ENCODE peak calls at places on chromosomes 12 and 14, in five cellular contexts. T is psoas muscle, M is GM23248, K is OCI-LY7, Q is A549. P is an unnamed sample. For H3K4me1, the result is how much of the 10 kb centered on the place peaks cover.

GRCh38 chr12:101697197-101697929 is at the start of gene CHPT1:
- DNase-seq in T (peak), M (peak), K (peak), Q (peak), P (peak)

GRCh38 chr14:69573205-69573840 is 1.3 kb downstream of the CCDC177 start:
- DNase-seq in T (peak), M (peak), K (no peak), Q (peak), P (no peak)

GRCh38 chr12:49415426-49416040 is 48.3 kb downstream of the SPATS2 start:
- DNase-seq in T (no peak), M (no peak), K (no peak), Q (no peak), P (no peak)

GRCh38 chr14:33564774-33565630 is 385.9 kb downstream of the EGLN3 start:
- DNase-seq in T (no peak), M (peak), K (no peak), Q (no peak), P (no peak)

GRCh38 chr12:120540445-120540844 is 6.3 kb downstream of the RNF10 start:
- DNase-seq in T (no peak), M (peak), K (no peak), Q (no peak), P (no peak)

GRCh38 chr14:99789581-99789980 is 3.6 kb upstream of the EML1 start:
- DNase-seq in T (no peak), M (no peak), K (no peak), Q (no peak), P (no peak)

GRCh38 chr14:52071675-52072074 is 2.8 kb upstream of the NID2 start:
- DNase-seq in T (no peak), M (peak), K (no peak), Q (no peak), P (no peak)

GRCh38 chr14:21440857-21441256 is 15.1 kb downstream of the CHD8 start:
- DNase-seq in T (no peak), M (no peak), K (no peak), Q (no peak), P (no peak)

GRCh38 chr14:94888108-94888507 is 118.2 kb upstream of the GSC start:
- DNase-seq in T (no peak), M (no peak), K (no peak), Q (no peak), P (peak)

GRCh38 chr12:104411826-104412626 is 44.7 kb upstream of the CHST11 start:
- DNase-seq in T (no peak), M (peak), K (no peak), Q (no peak), P (no peak)

GRCh38 chr14:55265197-55265596 is 6.0 kb upstream of the FBXO34 start:
- DNase-seq in T (no peak), M (no peak), K (peak), Q (peak), P (no peak)

GRCh38 chr12:116928504-116928903 is 17.8 kb downstream of the FBXW8 start:
- DNase-seq in T (no peak), M (no peak), K (no peak), Q (no peak), P (no peak)

GRCh38 chr12:122088181-122088810 is 9.7 kb downstream of the MLXIP start:
- DNase-seq in T (no peak), M (no peak), K (no peak), Q (no peak), P (no peak)

GRCh38 chr14:39454906-39455539 is 22.8 kb upstream of the FBXO33 start:
- DNase-seq in T (no peak), M (no peak), K (no peak), Q (no peak), P (no peak)

GRCh38 chr14:76647699-76648298 is 113.5 kb upstream of the VASH1 start:
- DNase-seq in T (no peak), M (peak), K (peak), Q (peak), P (peak)

GRCh38 chr14:104957146-104958113 is 20.7 kb downstream of the AHNAK2 start:
- DNase-seq in T (no peak), M (no peak), K (no peak), Q (no peak), P (no peak)

GRCh38 chr14:50225974-50226297 is 5.4 kb downstream of the SOS2 start:
- DNase-seq in T (no peak), M (no peak), K (no peak), Q (no peak), P (peak)

GRCh38 chr14:61761557-61761956 is 663 bp upstream of the SNAPC1 start:
- DNase-seq in T (no peak), M (no peak), K (no peak), Q (no peak), P (no peak)

GRCh38 chr12:67391034-67391433 is 121.9 kb downstream of the CAND1 start:
- DNase-seq in T (no peak), M (no peak), K (no peak), Q (no peak), P (no peak)

GRCh38 chr12:56220611-56221232 is 1.0 kb downstream of the RNF41 start:
- DNase-seq in T (no peak), M (peak), K (peak), Q (no peak), P (no peak)

GRCh38 chr12:76029982-76030377 is 1.6 kb downstream of the PHLDA1 start:
- DNase-seq in T (peak), M (peak), K (no peak), Q (peak), P (no peak)

GRCh38 chr12:97308576-97309198 is 153.9 kb upstream of the RMST start:
- DNase-seq in T (no peak), M (peak), K (peak), Q (peak), P (peak)

GRCh38 chr14:103867523-103867953 is 20.2 kb upstream of the PPP1R13B start:
- DNase-seq in T (no peak), M (no peak), K (no peak), Q (no peak), P (no peak)

GRCh38 chr14:50335389-50335788 is 23.3 kb downstream of the DMAC2L start:
- DNase-seq in T (peak), M (peak), K (no peak), Q (peak), P (no peak)

GRCh38 chr12:24256636-24257150 is 307.2 kb upstream of the SOX5 start:
- DNase-seq in T (no peak), M (no peak), K (no peak), Q (no peak), P (no peak)

GRCh38 chr14:69964841-69965240 is 85.6 kb downstream of the SMOC1 start:
- DNase-seq in T (no peak), M (no peak), K (no peak), Q (no peak), P (no peak)

GRCh38 chr12:632102-632696 is 31.0 kb downstream of the NINJ2 start:
- DNase-seq in T (peak), M (peak), K (no peak), Q (peak), P (no peak)

GRCh38 chr12:29561736-29562135 is 64.2 kb upstream of the OVCH1 start:
- DNase-seq in T (no peak), M (no peak), K (no peak), Q (no peak), P (peak)

GRCh38 chr14:23045419-23046357 is 3.7 kb downstream of the PSMB11 start:
- DNase-seq in T (no peak), M (no peak), K (no peak), Q (no peak), P (no peak)

GRCh38 chr12:131267576-131267975 is 313.9 kb downstream of the ADGRD1 start:
- DNase-seq in T (no peak), M (no peak), K (no peak), Q (no peak), P (no peak)

GRCh38 chr12:109678732-109679131 is 34.9 kb upstream of the FAM222A start:
- DNase-seq in T (no peak), M (no peak), K (no peak), Q (no peak), P (peak)

GRCh38 chr12:286531-287300 is 24.1 kb upstream of the SLC6A13 start:
- DNase-seq in T (no peak), M (no peak), K (no peak), Q (no peak), P (no peak)

DNA sequence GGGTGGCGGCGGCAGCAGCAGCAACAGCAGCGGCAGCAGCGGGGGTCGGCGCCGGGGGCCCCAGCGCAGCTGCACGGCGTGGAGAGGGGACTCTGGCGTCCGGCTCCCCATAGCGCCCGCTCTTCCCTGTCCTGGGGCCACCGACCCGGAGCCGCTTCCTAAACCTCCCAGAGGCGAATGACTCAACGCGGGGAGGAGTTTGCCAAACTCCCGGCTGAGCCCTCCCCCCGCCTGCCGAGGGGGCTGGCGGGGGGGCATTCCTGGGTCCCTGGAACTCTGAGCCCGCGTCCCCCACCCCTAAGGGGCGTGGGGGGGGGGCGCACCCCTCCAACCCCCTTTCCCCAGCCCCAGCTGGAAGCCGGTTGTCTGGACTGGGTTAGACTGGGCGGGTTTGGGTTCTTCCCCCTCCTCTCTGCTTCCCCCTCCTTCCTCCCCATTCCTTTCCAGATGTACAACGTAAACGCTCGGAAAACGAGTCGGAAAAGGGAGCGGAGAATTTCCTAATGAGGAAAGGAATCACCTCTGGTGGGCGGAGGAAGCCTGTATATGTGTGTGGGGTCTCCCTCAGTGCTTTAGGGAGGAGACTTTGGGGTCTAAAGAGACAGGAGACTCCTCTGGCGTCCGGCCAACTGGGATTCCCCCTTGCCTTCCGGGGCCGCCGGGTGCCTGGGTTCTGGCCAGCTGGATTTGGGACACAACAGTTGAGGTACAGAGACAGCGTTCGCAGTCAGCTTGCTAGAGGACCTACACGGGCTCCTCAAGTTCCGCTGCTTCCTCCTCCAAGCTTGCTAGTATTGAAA is at the start of gene ITGA5:
- DNase-seq in T (peak), M (peak), K (no peak), Q (peak), P (no peak)
- H3K27ac ChIP-seq in T (peak), M (peak), K (no peak), Q (peak), P (no peak)

DNA sequence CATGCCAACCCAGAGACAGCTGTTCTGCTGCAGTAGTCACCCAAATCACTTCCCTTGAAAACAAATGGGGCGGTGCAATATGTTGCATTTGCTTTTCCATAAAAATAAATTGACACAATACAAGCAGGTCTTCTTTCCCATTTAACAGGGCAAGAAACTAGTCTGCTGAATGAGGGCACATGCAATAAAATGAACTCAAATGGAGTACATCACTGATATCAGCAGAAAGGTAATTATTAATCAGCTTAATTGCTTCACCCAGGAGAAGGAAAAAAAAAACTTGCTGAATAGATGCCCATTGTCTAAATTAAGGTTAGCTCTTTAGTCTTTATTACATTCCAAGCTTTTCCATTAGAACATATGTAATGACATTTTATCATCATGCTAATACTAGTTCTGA is 175.2 kb upstream of the GZMB start:
- DNase-seq in T (no peak), M (no peak), K (no peak), Q (no peak), P (peak)
- H3K4me1 ChIP-seq in T (under half), M (under half), K (under half), Q (under half), P (under half)

DNA sequence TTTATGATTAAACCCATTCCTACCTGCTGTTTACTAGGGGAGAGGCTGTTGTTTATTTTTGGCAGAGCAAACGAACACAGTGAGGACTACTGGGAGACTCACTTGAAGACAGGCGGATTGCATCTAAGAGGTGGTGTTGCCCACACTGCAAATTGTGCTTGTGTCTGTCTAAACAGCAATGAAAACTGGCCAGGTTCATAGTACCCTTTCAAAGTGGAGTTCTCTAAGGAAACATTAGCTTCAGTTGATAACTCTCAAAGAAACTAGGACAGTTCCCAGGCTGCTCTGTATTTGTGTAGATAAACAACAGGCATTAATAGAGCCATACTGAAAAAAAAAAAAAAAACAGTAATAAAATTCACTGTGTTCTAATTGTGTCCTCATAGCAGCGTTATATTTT is 466.0 kb upstream of the RGS6 start:
- DNase-seq in T (no peak), M (no peak), K (no peak), Q (no peak), P (no peak)
- H3K4me3 ChIP-seq in T (no peak), M (no peak), K (no peak), Q (no peak), P (no peak)

GRCh38 chr12:12913626-12914388 is 22.4 kb downstream of the GPRC5A start:
- DNase-seq in T (no peak), M (no peak), K (no peak), Q (peak), P (no peak)

GRCh38 chr12:12918781-12919180 is 27.4 kb downstream of the GPRC5A start:
- DNase-seq in T (no peak), M (no peak), K (no peak), Q (peak), P (peak)

GRCh38 chr12:12916135-12916956 is 25.0 kb downstream of the GPRC5A start:
- DNase-seq in T (peak), M (peak), K (peak), Q (peak), P (peak)

GRCh38 chr12:12919666-12920435 is 28.5 kb downstream of the GPRC5A start:
- DNase-seq in T (no peak), M (no peak), K (no peak), Q (peak), P (no peak)

DNA sequence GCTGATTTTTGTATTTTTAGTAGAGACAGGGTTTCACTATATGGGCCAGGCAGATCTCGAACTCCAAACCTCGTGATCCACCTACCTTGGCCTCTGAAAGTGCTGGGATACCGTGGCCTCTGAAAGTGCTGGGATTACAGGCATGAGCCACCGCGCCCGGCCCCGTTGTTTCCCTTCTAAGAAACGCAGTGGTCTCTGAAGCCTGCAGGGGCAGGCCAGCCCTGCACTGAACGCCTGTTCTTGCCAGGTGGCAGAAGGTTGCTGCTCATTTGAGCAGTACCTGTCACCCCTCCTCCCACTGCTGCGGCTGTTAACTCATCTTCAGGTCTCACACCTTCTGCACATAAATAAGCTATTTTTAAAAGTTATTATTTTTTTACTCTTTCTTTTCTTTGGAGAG is 24.3 kb downstream of the GPRC5A start:
- DNase-seq in T (no peak), M (no peak), K (no peak), Q (peak), P (no peak)
- H3K27ac ChIP-seq in T (no peak), M (no peak), K (no peak), Q (peak), P (no peak)

DNA sequence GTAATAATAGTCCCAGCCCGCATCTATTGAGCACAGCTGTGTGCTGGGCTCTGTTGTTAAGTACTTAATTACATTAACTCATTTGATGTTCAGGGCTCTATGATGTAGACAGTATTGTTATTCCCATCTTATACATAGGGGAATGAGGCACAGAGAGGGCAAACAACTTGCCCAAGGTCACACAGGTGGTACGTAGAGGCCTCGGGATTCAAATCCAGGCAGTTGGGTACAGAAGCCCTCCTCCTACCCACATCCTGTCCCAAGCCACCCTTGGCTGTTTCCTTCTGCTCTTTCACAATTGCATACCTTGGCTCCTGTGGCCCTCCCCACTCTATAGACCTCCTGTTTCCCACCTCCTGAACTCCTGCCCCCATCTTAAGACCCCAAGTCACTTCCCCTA is 10.0 kb upstream of the GPR68 start:
- DNase-seq in T (no peak), M (no peak), K (peak), Q (no peak), P (no peak)
- H3K4me1 ChIP-seq in T (under half), M (under half), K (half or more), Q (under half), P (under half)

DNA sequence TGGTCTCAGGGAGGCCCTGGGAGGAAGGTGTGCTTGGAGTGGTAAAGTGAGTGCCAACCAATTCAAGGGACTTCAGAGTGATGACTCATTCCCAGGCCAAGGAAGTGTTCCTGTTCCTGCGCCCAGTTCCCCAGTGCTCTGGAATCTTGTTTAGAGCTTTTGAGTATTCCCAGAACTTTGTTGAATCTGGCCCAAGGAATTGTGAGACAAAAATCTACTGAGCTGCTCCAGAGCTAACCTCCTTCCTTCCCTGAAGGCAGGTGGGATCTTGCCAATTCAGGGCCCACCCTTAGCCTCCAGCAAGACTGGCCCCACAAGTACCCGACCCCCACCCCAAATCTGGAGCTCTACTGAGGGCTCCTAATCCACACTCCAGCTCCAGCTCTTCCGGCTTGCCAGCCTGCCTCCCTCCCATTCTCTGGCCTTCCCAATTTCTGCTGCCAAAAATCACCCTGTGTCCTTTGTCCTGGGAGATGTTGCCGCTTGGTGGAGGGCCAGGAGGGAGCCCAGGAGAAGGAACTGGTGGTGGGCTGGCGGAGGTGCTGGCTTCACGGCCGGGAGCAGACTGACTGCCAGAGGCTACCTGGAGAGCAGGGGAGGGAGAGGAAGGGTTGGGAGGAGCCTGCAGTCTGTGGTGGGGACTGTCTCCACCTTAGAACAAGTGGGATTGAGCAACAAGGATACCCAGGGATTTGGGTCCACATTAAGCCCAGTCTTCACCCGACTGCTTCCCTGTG is 2.0 kb upstream of the ATN1 start:
- DNase-seq in T (peak), M (peak), K (no peak), Q (peak), P (peak)
- H3K4me3 ChIP-seq in T (peak), M (peak), K (no peak), Q (peak), P (no peak)